ENCODE peak calls at places on chromosomes 6 and 20, in four cellular contexts. T is H9; I is stimulated activated naive CD4-positive, alpha-beta T cell; X is stimulated activated CD4-positive, alpha-beta T cell treated with anti-CD3 and anti-CD28 coated beads, Interleukin-1b, Interleukin-23, amount 100 ng/mL, for 24 hours. G is an unnamed sample.

GRCh38 chr6:43614396-43614730 is 14.7 kb downstream of the GTPBP2 start:
- DNase-seq in T (no peak), I (no peak), X (no peak), G (no peak)

GRCh38 chr20:16363832-16364687 is 209.2 kb downstream of the KIF16B start:
- DNase-seq in T (no peak), I (no peak), X (no peak), G (no peak)

GRCh38 chr6:7467007-7467897 is 74.2 kb upstream of the DSP start:
- DNase-seq in T (no peak), I (no peak), X (no peak), G (no peak)

GRCh38 chr20:49887251-49887827 is 28.0 kb downstream of the SPATA2 start:
- DNase-seq in T (no peak), I (no peak), X (no peak), G (no peak)

GRCh38 chr6:13058043-13058442 is 270.3 kb downstream of the TBC1D7 start:
- DNase-seq in T (no peak), I (no peak), X (no peak), G (no peak)

GRCh38 chr20:12056836-12057235 is 139.1 kb downstream of the BTBD3 start:
- DNase-seq in T (no peak), I (no peak), X (no peak), G (no peak)

GRCh38 chr20:44910690-44911262 is 916 bp downstream of the PABPC1L start:
- DNase-seq in T (peak), I (peak), X (no peak), G (no peak)

GRCh38 chr6:147161974-147162495 is 42.2 kb upstream of the STXBP5 start:
- DNase-seq in T (no peak), I (no peak), X (no peak), G (no peak)

GRCh38 chr6:40713002-40713719 is 126.0 kb upstream of the LRFN2 start:
- DNase-seq in T (no peak), I (no peak), X (no peak), G (no peak)

GRCh38 chr6:108588586-108588985 is 27.9 kb downstream of the FOXO3 start:
- DNase-seq in T (no peak), I (no peak), X (no peak), G (no peak)

GRCh38 chr20:34824861-34825529 is 456 bp downstream of the NCOA6 start:
- DNase-seq in T (peak), I (peak), X (peak), G (peak)

GRCh38 chr20:61925555-61926252 is 140.0 kb downstream of the TAF4 start:
- DNase-seq in T (no peak), I (no peak), X (no peak), G (no peak)

GRCh38 chr6:94401311-94401710 is 982.0 kb upstream of the EPHA7 start:
- DNase-seq in T (no peak), I (no peak), X (no peak), G (no peak)

GRCh38 chr6:36852481-36853147 is 13.4 kb upstream of the CPNE5 start:
- DNase-seq in T (no peak), I (no peak), X (no peak), G (no peak)

GRCh38 chr6:51062166-51062722 is 243.6 kb downstream of the TFAP2B start:
- DNase-seq in T (no peak), I (no peak), X (no peak), G (no peak)

GRCh38 chr6:35023601-35024000 is 117.5 kb downstream of the TCP11 start:
- DNase-seq in T (no peak), I (no peak), X (no peak), G (no peak)

GRCh38 chr6:40922281-40922680 is 116.7 kb downstream of the UNC5CL start:
- DNase-seq in T (no peak), I (no peak), X (no peak), G (no peak)